ENCODE peak calls at places on chromosome X, in seven cellular contexts. N is cardiac muscle cell; C is SJSA1; X is CD8-positive, alpha-beta memory T cell; G is lower lobe of right lung; A is Panc1; E is OCI-LY7. Y is an unnamed sample.
A peak's percentile ranks its signal among the peaks of the same experiment; 100 is the strongest.

GRCh38 chrX:6226646-6227444 is 1.8 kb downstream of the NLGN4X start:
- DNase-seq in N (peak; percentile 53), C (no peak), X (no peak), G (no peak), A (no peak), E (no peak), Y (no peak)

GRCh38 chrX:65273152-65273551 is 261.4 kb downstream of the LAS1L start:
- DNase-seq in N (no peak), C (no peak), X (no peak), G (no peak), A (no peak), E (no peak), Y (no peak)

GRCh38 chrX:115400960-115401359 is 111.4 kb downstream of the LUZP4 start:
- DNase-seq in N (no peak), C (no peak), X (no peak), G (no peak), A (no peak), E (no peak), Y (no peak)

GRCh38 chrX:80808160-80808735 is 1.4 kb downstream of the BRWD3 start:
- DNase-seq in N (peak; percentile 68), C (peak; percentile 51), X (peak; percentile 70), G (peak; percentile 79), A (no peak), E (peak; percentile 82), Y (peak; percentile 77)

GRCh38 chrX:1592128-1592862 is 891 bp downstream of the AKAP17A start:
- DNase-seq in N (peak; percentile 34), C (no peak), X (peak; percentile 16), G (no peak), A (no peak), E (peak; percentile 47), Y (no peak)

GRCh38 chrX:50770702-50771101 is 43.3 kb downstream of the SHROOM4 start:
- DNase-seq in N (peak; percentile 78), C (no peak), X (no peak), G (peak; percentile 75), A (no peak), E (no peak), Y (no peak)

GRCh38 chrX:739611-740010 is 109.0 kb downstream of the SHOX start:
- DNase-seq in N (no peak), C (no peak), X (no peak), G (no peak), A (no peak), E (no peak), Y (peak; percentile 31)

GRCh38 chrX:43703211-43703791 is 47.2 kb downstream of the MAOA start:
- DNase-seq in N (no peak), C (peak; percentile 39), X (no peak), G (no peak), A (no peak), E (no peak), Y (no peak)

GRCh38 chrX:45697591-45697990 is 496.9 kb upstream of the DIPK2B start:
- DNase-seq in N (no peak), C (peak; percentile 44), X (no peak), G (no peak), A (no peak), E (no peak), Y (no peak)

GRCh38 chrX:6386837-6387236 is 148.1 kb downstream of the VCX3A start:
- DNase-seq in N (peak; percentile 38), C (no peak), X (no peak), G (no peak), A (no peak), E (no peak), Y (no peak)

GRCh38 chrX:65668362-65669310 is 1.2 kb downstream of the MSN start:
- DNase-seq in N (peak; percentile 28), C (peak; percentile 78), X (peak; percentile 44), G (peak; percentile 73), A (no peak), E (peak; percentile 66), Y (peak; percentile 75)

GRCh38 chrX:51975811-51976210 is 82.4 kb downstream of the MAGED1 start:
- DNase-seq in N (no peak), C (no peak), X (no peak), G (no peak), A (no peak), E (no peak), Y (no peak)

GRCh38 chrX:41090568-41091238 is 5.5 kb downstream of the USP9X start:
- DNase-seq in N (no peak), C (no peak), X (no peak), G (no peak), A (no peak), E (no peak), Y (no peak)

GRCh38 chrX:118974908-118975671 is 672 bp downstream of the LONRF3 start:
- DNase-seq in N (peak; percentile 22), C (peak; percentile 42), X (peak; percentile 44), G (peak; percentile 68), A (no peak), E (no peak), Y (peak; percentile 69)

GRCh38 chrX:136192839-136193414 is 45.6 kb downstream of the FHL1 start:
- DNase-seq in N (no peak), C (no peak), X (no peak), G (no peak), A (no peak), E (no peak), Y (no peak)

GRCh38 chrX:81414630-81415029 is 212.7 kb downstream of the SH3BGRL start:
- DNase-seq in N (no peak), C (no peak), X (no peak), G (no peak), A (no peak), E (no peak), Y (no peak)

GRCh38 chrX:10190367-10190766 is 33.6 kb downstream of the CLCN4 start:
- DNase-seq in N (peak; percentile 63), C (peak; percentile 47), X (no peak), G (no peak), A (peak; percentile 36), E (peak; percentile 54), Y (no peak)

GRCh38 chrX:112638691-112639090 is 41.0 kb downstream of the LHFPL1 start:
- DNase-seq in N (no peak), C (no peak), X (no peak), G (no peak), A (no peak), E (no peak), Y (no peak)

GRCh38 chrX:23779025-23779424 is 3.9 kb upstream of the SAT1 start:
- DNase-seq in N (no peak), C (no peak), X (no peak), G (no peak), A (no peak), E (peak; percentile 3), Y (no peak)

GRCh38 chrX:152313529-152314302 is 137.4 kb downstream of the GABRA3 start:
- DNase-seq in N (no peak), C (no peak), X (no peak), G (no peak), A (no peak), E (no peak), Y (no peak)

GRCh38 chrX:17547658-17548057 is 172.7 kb downstream of the NHS start:
- DNase-seq in N (peak; percentile 60), C (peak; percentile 67), X (no peak), G (peak; percentile 63), A (no peak), E (no peak), Y (no peak)

GRCh38 chrX:20529711-20530110 is 263.0 kb upstream of the RPS6KA3 start:
- DNase-seq in N (peak; percentile 43), C (no peak), X (no peak), G (no peak), A (no peak), E (no peak), Y (no peak)

GRCh38 chrX:46965125-46965758 is 53.0 kb downstream of the JADE3 start:
- DNase-seq in N (no peak), C (no peak), X (no peak), G (no peak), A (no peak), E (no peak), Y (no peak)

GRCh38 chrX:112368371-112368770 is 285.8 kb upstream of the TRPC5 start:
- DNase-seq in N (no peak), C (no peak), X (no peak), G (no peak), A (no peak), E (no peak), Y (no peak)

GRCh38 chrX:53279296-53280237 is 1.8 kb downstream of the IQSEC2 start:
- DNase-seq in N (no peak), C (no peak), X (no peak), G (no peak), A (no peak), E (no peak), Y (no peak)

GRCh38 chrX:23434356-23434884 is 99.8 kb downstream of the PTCHD1 start:
- DNase-seq in N (no peak), C (no peak), X (no peak), G (peak; percentile 65), A (no peak), E (no peak), Y (peak; percentile 87)

DNA sequence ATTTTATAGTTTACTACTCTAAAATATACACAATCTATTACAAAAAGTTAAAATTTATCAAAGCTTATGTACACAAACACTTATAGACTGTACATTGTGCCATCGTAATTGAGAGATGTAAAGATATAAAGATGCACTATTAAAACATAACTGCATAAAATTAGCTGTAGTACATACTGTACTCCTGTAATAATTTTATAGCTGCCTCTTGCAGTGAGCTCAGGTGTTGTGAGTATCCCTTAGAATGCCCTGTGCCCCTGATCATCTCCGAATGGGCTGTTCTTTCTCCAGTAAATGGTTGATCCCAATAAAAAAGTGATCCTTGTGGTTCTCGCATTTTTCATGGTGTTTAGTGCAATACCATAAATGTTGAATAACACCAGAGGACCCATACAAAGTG is 101.2 kb downstream of the TMEM164 start:
- DNase-seq in N (no peak), C (no peak), X (no peak), G (no peak), A (no peak), E (no peak), Y (no peak)
- H3K36me3 ChIP-seq in N (no peaks in the 10 kb centered on the region), C (no peaks in the 10 kb centered on the region), X (no peaks in the 10 kb centered on the region), G (no peaks in the 10 kb centered on the region), A (no peaks in the 10 kb centered on the region), E (no peaks in the 10 kb centered on the region), Y (no peaks in the 10 kb centered on the region)

DNA sequence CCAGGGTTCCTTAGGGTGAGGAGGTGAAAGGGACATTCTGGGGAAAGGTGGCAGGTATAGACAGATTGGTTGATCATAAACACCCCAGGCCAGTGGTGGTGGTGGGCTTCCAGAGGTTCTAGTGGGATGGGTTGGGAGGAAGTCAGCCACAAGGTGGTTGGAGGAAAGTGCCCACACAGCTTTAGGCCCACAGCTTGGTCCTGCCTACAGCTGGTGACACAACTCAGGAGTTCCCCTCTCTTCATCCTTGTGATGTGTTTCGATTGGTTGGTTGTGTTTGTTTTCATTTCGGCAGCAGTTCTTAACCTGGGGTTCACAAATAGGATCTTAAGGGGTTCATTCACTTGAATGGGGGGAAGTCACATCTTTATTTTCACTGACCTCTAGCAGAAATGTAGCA is 157.0 kb downstream of the TMEM164 start:
- DNase-seq in N (no peak), C (no peak), X (no peak), G (no peak), A (no peak), E (no peak), Y (no peak)
- H3K27ac ChIP-seq in N (no peak overlapping the region), C (no peak overlapping the region), X (no peak overlapping the region), G (no peak overlapping the region), A (no peak overlapping the region), E (no peak overlapping the region), Y (no peak overlapping the region)

GRCh38 chrX:124045109-124045508 is 83.6 kb downstream of the STAG2 start:
- DNase-seq in N (no peak), C (no peak), X (no peak), G (no peak), A (no peak), E (no peak), Y (no peak)

GRCh38 chrX:124042042-124042441 is 80.5 kb downstream of the STAG2 start:
- DNase-seq in N (no peak), C (no peak), X (no peak), G (no peak), A (no peak), E (no peak), Y (no peak)
- H3K36me3 ChIP-seq in N (peaks cover 3% of the 10 kb centered on the region), C (peaks cover 7% of the 10 kb centered on the region), X (peaks cover 6% of the 10 kb centered on the region), G (peaks cover 29% of the 10 kb centered on the region), A (peaks cover 15% of the 10 kb centered on the region), E (peaks cover 53% of the 10 kb centered on the region), Y (no peaks in the 10 kb centered on the region)

GRCh38 chrX:121782976-121783375 is 735.6 kb downstream of the GLUD2 start:
- DNase-seq in N (no peak), C (no peak), X (no peak), G (no peak), A (no peak), E (no peak), Y (no peak)
- H3K27ac ChIP-seq in N (no peak overlapping the region), C (no peak overlapping the region), X (no peak overlapping the region), G (no peak overlapping the region), A (no peak overlapping the region), E (no peak overlapping the region), Y (no peak overlapping the region)

Y was measured in tibial artery.